ENCODE peak calls at places on chromosomes 3 and 15, in eight cellular contexts. W is stomach; O is ovary; P is CD4-positive, alpha-beta T cell; D is GM10248; E is tibial nerve; J is colonic mucosa; T is fibroblast of lung. I is an unnamed sample.

GRCh38 chr3:49357466-49358216 is 512 bp downstream of the GPX1 start:
- DNase-seq in W (peak), O (peak), P (peak), D (no peak), E (peak), J (peak), T (peak), I (peak)

GRCh38 chr3:181868576-181868975 is 156.9 kb downstream of the SOX2 start:
- DNase-seq in W (no peak), O (no peak), P (no peak), D (no peak), E (no peak), J (no peak), T (no peak), I (no peak)

GRCh38 chr15:74752486-74753395 is 4.1 kb downstream of the CYP1A2 start:
- DNase-seq in W (no peak), O (no peak), P (no peak), D (no peak), E (no peak), J (no peak), T (peak), I (peak)

GRCh38 chr3:98688363-98688762 is 74.8 kb upstream of the ST3GAL6 start:
- DNase-seq in W (no peak), O (no peak), P (no peak), D (no peak), E (no peak), J (no peak), T (no peak), I (no peak)

GRCh38 chr15:40368701-40369473 is 10.9 kb downstream of the DISP2 start:
- DNase-seq in W (no peak), O (no peak), P (no peak), D (no peak), E (no peak), J (no peak), T (no peak), I (no peak)

GRCh38 chr15:59812889-59813288 is 123.8 kb upstream of the BNIP2 start:
- DNase-seq in W (no peak), O (no peak), P (no peak), D (no peak), E (no peak), J (no peak), T (no peak), I (no peak)

GRCh38 chr3:79490165-79491028 is 277.4 kb downstream of the ROBO1 start:
- DNase-seq in W (peak), O (peak), P (no peak), D (no peak), E (peak), J (peak), T (peak), I (peak)

GRCh38 chr3:32961189-32961715 is 9.8 kb downstream of the CCR4 start:
- DNase-seq in W (no peak), O (no peak), P (no peak), D (no peak), E (no peak), J (no peak), T (no peak), I (no peak)

GRCh38 chr15:39202641-39203040 is 378.2 kb upstream of the THBS1 start:
- DNase-seq in W (no peak), O (no peak), P (no peak), D (no peak), E (no peak), J (no peak), T (no peak), I (peak)

GRCh38 chr3:188468672-188469071 is 314.7 kb downstream of the LPP start:
- DNase-seq in W (no peak), O (no peak), P (no peak), D (no peak), E (peak), J (no peak), T (peak), I (peak)

GRCh38 chr15:98581715-98582114 is 66.6 kb upstream of the IGF1R start:
- DNase-seq in W (no peak), O (no peak), P (no peak), D (no peak), E (no peak), J (no peak), T (no peak), I (no peak)

GRCh38 chr3:185421577-185422232 is 58.8 kb downstream of the MAP3K13 start:
- DNase-seq in W (no peak), O (no peak), P (no peak), D (peak), E (no peak), J (no peak), T (no peak), I (no peak)

GRCh38 chr3:113736548-113737089 is 9.4 kb downstream of the NAA50 start:
- DNase-seq in W (no peak), O (no peak), P (no peak), D (peak), E (no peak), J (no peak), T (peak), I (peak)

GRCh38 chr3:31240894-31241293 is 291.8 kb upstream of the STT3B start:
- DNase-seq in W (no peak), O (no peak), P (no peak), D (no peak), E (no peak), J (no peak), T (no peak), I (no peak)

GRCh38 chr15:100913961-100914360 is 5.2 kb upstream of the LRRK1 start:
- DNase-seq in W (no peak), O (no peak), P (no peak), D (no peak), E (no peak), J (no peak), T (no peak), I (no peak)

GRCh38 chr15:100911086-100911485 is 8.1 kb upstream of the LRRK1 start:
- DNase-seq in W (no peak), O (no peak), P (no peak), D (no peak), E (no peak), J (no peak), T (no peak), I (no peak)

GRCh38 chr15:100918690-100919480 is at the start of gene LRRK1:
- DNase-seq in W (no peak), O (peak), P (no peak), D (peak), E (no peak), J (peak), T (peak), I (peak)

GRCh38 chr15:100918034-100918689 is 995 bp upstream of the LRRK1 start:
- DNase-seq in W (peak), O (peak), P (peak), D (peak), E (peak), J (peak), T (peak), I (peak)

GRCh38 chr15:100914876-100915275 is 4.3 kb upstream of the LRRK1 start:
- DNase-seq in W (no peak), O (no peak), P (no peak), D (no peak), E (no peak), J (no peak), T (no peak), I (no peak)
- TF ChIP-seq CTCF in W (no peak), O (no peak), P (no peak), D (no peak), E (no peak), J (no peak), T (peak), I (no peak)

GRCh38 chr3:112032377-112032776 is 2.2 kb upstream of the TMPRSS7 start:
- DNase-seq in W (no peak), O (no peak), P (no peak), D (no peak), E (no peak), J (no peak), T (no peak), I (no peak)

GRCh38 chr3:112030911-112031310 is 3.6 kb upstream of the TMPRSS7 start:
- DNase-seq in W (no peak), O (no peak), P (no peak), D (no peak), E (no peak), J (no peak), T (no peak), I (no peak)

GRCh38 chr3:112034436-112034835 is at the start of gene TMPRSS7:
- DNase-seq in W (no peak), O (no peak), P (no peak), D (no peak), E (no peak), J (no peak), T (no peak), I (no peak)

GRCh38 chr3:112038863-112039262 is 4.3 kb downstream of the TMPRSS7 start:
- DNase-seq in W (no peak), O (no peak), P (no peak), D (peak), E (no peak), J (no peak), T (peak), I (peak)

DNA sequence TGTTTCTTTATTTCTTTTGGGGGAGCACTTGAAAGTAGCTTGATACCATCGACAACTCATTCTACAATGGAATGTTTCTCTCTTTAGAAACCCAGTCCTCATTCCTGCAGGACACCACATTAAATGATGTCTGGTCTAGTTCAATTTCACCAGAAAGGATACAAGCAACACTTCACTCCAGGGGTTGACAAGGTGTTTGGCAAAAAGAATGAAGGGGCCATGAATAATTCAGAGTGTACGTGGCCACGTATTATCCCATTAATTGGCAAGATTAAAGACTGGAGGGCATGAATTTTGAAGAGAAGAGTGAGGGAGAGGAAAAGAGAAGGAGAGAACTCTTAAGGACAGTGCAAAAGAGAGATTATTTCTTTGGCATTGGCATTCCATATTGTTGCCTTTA is 705 bp downstream of the TMPRSS7 start:
- DNase-seq in W (no peak), O (no peak), P (no peak), D (no peak), E (no peak), J (no peak), T (peak), I (no peak)
- TF ChIP-seq CTCF in W (no peak), O (no peak), P (no peak), D (no peak), E (no peak), J (no peak), T (no peak), I (no peak)

GRCh38 chr15:65287515-65287845 is 797 bp upstream of the PARP16 start:
- DNase-seq in W (no peak), O (no peak), P (no peak), D (peak), E (no peak), J (no peak), T (no peak), I (no peak)

GRCh38 chr15:65286069-65286703 is 497 bp downstream of the PARP16 start:
- DNase-seq in W (peak), O (peak), P (no peak), D (peak), E (no peak), J (peak), T (peak), I (peak)

GRCh38 chr15:65285291-65286068 is 1.2 kb downstream of the PARP16 start:
- DNase-seq in W (no peak), O (no peak), P (no peak), D (peak), E (no peak), J (no peak), T (peak), I (no peak)

GRCh38 chr15:65289261-65289854 is 2.7 kb upstream of the PARP16 start:
- DNase-seq in W (no peak), O (no peak), P (no peak), D (no peak), E (no peak), J (no peak), T (no peak), I (no peak)

GRCh38 chr15:65286704-65287514 is at the start of gene PARP16:
- DNase-seq in W (peak), O (peak), P (peak), D (peak), E (peak), J (peak), T (peak), I (peak)
- TF ChIP-seq CTCF in W (peak), O (peak), P (peak), D (peak), E (peak), J (peak), T (peak), I (peak)

DNA sequence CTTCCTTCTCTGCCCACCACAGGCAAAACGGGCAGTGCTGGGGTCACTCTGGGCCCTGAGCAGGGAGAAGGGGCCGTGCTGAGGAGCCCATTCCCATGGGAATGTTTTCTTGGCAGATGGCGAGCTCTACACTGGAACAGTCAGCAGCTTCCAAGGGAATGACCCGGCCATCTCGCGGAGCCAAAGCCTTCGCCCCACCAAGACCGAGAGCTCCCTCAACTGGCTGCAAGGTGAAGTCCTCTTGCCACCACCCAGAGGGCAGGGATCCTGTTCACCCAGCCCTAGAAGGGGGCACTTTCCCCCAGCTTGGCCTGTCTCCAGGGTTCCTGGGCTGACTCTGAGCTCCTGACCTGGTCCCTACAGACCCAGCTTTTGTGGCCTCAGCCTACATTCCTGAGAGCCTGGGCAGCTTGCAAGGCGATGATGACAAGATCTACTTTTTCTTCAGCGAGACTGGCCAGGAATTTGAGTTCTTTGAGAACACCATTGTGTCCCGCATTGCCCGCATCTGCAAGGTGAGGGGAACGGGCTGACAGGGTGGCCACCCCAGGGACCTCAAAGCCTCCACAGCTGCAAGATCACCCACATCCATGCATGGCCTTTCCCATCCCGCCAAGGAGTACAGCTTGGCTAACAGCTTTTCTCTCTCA is 12.4 kb downstream of the CIB1 start:
- DNase-seq in W (peak), O (peak), P (no peak), D (peak), E (peak), J (peak), T (peak), I (peak)
- TF ChIP-seq CTCF in W (peak), O (peak), P (no peak), D (peak), E (peak), J (peak), T (peak), I (peak)

GRCh38 chr3:149356630-149357029 is 20.8 kb downstream of the TM4SF1 start:
- DNase-seq in W (no peak), O (no peak), P (no peak), D (no peak), E (no peak), J (no peak), T (peak), I (no peak)

GRCh38 chr3:149352556-149352955 is 19.1 kb upstream of the TM4SF18 start:
- DNase-seq in W (peak), O (peak), P (no peak), D (peak), E (no peak), J (peak), T (peak), I (peak)

GRCh38 chr3:149356044-149356592 is 21.3 kb downstream of the TM4SF1 start:
- DNase-seq in W (no peak), O (no peak), P (no peak), D (no peak), E (no peak), J (no peak), T (no peak), I (no peak)

GRCh38 chr3:149353581-149354184 is 20.2 kb upstream of the TM4SF18 start:
- DNase-seq in W (no peak), O (no peak), P (no peak), D (no peak), E (no peak), J (no peak), T (no peak), I (no peak)
- TF ChIP-seq CTCF in W (no peak), O (no peak), P (no peak), D (no peak), E (no peak), J (no peak), T (no peak), I (no peak)

DNA sequence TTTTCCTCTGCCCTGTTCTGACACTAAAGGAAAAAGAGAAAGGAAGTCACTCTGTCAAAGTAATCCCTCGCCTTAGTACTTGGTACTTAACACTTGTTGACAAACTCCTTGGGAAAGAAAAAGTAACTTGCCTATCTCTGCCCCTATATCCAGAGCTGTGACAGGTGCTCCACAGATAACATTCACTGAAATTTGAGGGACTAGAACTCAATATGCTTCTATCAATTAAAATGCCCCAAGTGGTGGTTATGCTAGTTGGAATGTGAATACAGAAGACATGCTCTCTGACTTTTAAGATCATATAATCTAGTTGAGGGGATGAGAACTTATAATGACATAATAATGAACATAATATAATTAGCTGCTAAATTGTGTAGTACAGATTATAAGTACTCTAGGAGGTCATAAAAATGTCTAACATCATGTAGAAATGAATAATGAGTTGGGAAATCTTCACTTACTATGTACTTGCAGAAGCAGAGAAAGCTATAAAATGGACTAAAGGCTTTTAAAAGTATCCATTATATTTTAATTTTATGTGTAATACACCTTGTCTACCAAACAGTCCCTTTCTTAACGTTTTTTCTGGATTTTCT is 153.1 kb upstream of the CCDC54 start:
- DNase-seq in W (no peak), O (no peak), P (no peak), D (no peak), E (no peak), J (no peak), T (no peak), I (no peak)
- TF ChIP-seq CTCF in W (no peak), O (no peak), P (no peak), D (no peak), E (no peak), J (no peak), T (no peak), I (no peak)

DNA sequence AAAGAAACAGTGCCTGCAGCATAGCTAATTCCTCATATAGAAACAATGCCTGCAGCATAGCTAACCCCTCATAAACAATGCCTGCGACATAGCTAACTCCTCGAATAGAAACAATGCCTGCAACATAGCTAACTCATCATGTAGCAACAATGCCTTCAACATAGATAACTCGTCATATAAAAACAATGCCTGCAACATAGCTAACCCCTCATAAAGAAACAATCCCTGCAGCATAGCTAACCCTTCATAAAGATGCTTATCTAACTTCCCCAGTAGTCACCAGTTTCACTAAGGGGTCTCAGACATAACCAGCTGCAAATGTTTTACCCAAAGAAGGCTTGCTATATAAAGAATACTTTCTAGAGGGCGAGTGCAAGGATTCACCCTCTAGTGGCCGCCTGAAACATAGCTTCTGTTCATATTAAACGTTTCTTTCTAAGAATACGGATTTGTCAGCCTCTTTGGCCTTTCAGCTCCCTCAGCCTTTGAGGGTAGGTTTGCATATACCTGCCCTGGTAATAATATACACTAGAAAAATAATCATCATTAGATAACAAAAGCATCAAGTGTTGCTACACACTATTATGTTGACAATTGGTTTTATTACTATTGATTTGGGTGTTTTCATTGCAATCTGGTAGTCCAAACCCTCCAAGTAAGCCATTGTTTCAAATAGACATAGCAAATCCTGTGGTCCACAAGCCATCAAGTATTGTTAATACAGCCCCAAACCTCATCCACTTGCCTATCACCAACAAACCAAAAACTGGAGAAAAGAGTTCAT is 44.4 kb upstream of the FAN1 start:
- DNase-seq in W (no peak), O (no peak), P (peak), D (peak), E (no peak), J (no peak), T (peak), I (peak)
- TF ChIP-seq CTCF in W (peak), O (no peak), P (peak), D (peak), E (peak), J (peak), T (peak), I (peak)

DNA sequence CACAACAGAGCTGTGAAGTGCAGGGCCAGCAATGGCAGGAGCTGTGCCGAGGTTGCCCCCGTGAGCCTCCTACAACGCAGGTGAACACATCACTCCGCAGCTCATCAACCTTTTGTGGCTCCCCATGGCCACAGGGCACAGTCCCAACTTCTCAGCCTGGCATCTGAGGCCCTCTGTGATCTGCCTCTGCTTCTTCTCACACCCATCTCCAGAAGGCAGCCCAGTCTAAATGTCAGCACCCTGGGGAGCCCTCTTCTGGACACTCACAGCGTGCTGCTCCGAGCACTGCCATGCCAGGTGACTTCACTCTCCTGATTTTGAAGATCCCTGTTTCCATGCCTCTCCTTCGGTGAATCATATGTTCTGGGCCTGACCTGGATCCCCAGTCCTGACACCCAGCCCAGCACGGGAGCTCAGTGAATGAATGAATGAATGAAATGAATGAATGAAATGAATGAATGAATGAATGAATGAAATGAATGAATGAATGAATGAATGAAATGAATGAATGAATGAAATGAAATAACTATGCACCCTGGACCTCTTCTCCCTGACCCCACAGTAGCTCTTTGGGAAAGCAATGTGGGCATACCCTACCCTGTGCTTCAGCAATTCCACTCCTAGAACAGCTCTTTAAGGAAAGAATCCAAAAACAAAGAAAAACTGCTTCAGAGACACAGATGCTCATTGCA is 17.9 kb upstream of the SKIC8 start:
- DNase-seq in W (peak), O (no peak), P (no peak), D (no peak), E (no peak), J (peak), T (no peak), I (peak)
- TF ChIP-seq CTCF in W (no peak), O (no peak), P (no peak), D (no peak), E (no peak), J (no peak), T (peak), I (no peak)